ENCODE peak calls at places on chromosomes 12 and 14, in five cellular contexts. One of them, this sample, is unnamed. For H3K4me1, the result is how much of the 10 kb centered on the place peaks cover.

GRCh38 chr12:95763809-95764253 is 26.7 kb downstream of the NTN4 start:
- DNase-seq in transverse colon: no peak
- DNase-seq in IMR-90: peak
- DNase-seq in adrenal gland: peak
- DNase-seq in A549: peak
- DNase-seq in this sample: no peak

GRCh38 chr12:69988601-69989194 is 163.7 kb downstream of the MYRFL start:
- DNase-seq in A549: no peak
- DNase-seq in transverse colon: no peak
- DNase-seq in adrenal gland: no peak
- DNase-seq in IMR-90: peak
- DNase-seq in this sample: no peak

GRCh38 chr12:39764944-39765560 is 145.4 kb upstream of the ABCD2 start:
- DNase-seq in adrenal gland: no peak
- DNase-seq in IMR-90: peak
- DNase-seq in transverse colon: no peak
- DNase-seq in A549: peak
- DNase-seq in this sample: no peak

GRCh38 chr12:90253142-90253541 is 544.5 kb upstream of the ATP2B1 start:
- DNase-seq in A549: no peak
- DNase-seq in adrenal gland: no peak
- DNase-seq in IMR-90: no peak
- DNase-seq in transverse colon: no peak
- DNase-seq in this sample: no peak

GRCh38 chr12:49345048-49345839 is 1.4 kb upstream of the DNAJC22 start:
- DNase-seq in transverse colon: peak
- DNase-seq in A549: no peak
- DNase-seq in adrenal gland: no peak
- DNase-seq in IMR-90: no peak
- DNase-seq in this sample: peak

GRCh38 chr12:107660861-107661415 is 24.7 kb upstream of the PWP1 start:
- DNase-seq in A549: no peak
- DNase-seq in transverse colon: no peak
- DNase-seq in adrenal gland: no peak
- DNase-seq in IMR-90: no peak
- DNase-seq in this sample: no peak

GRCh38 chr12:3473844-3474243 is 17.2 kb upstream of the PRMT8 start:
- DNase-seq in transverse colon: no peak
- DNase-seq in adrenal gland: no peak
- DNase-seq in IMR-90: no peak
- DNase-seq in A549: no peak
- DNase-seq in this sample: no peak

GRCh38 chr12:58503731-58504520 is 416.4 kb downstream of the LRIG3 start:
- DNase-seq in A549: peak
- DNase-seq in transverse colon: no peak
- DNase-seq in adrenal gland: no peak
- DNase-seq in IMR-90: peak
- DNase-seq in this sample: no peak

GRCh38 chr14:104604461-104605449 is at the start of gene TMEM179:
- DNase-seq in adrenal gland: no peak
- DNase-seq in IMR-90: peak
- DNase-seq in transverse colon: no peak
- DNase-seq in A549: no peak
- DNase-seq in this sample: peak

GRCh38 chr12:1518763-1519516 is 75.4 kb downstream of the FBXL14 start:
- DNase-seq in adrenal gland: no peak
- DNase-seq in A549: peak
- DNase-seq in IMR-90: peak
- DNase-seq in transverse colon: no peak
- DNase-seq in this sample: peak

GRCh38 chr12:106211973-106212372 is 35.8 kb downstream of the CKAP4 start:
- DNase-seq in IMR-90: no peak
- DNase-seq in adrenal gland: no peak
- DNase-seq in A549: no peak
- DNase-seq in transverse colon: no peak
- DNase-seq in this sample: peak

GRCh38 chr14:104436741-104437701 is 142.5 kb upstream of the C14orf180 start:
- DNase-seq in transverse colon: peak
- DNase-seq in IMR-90: no peak
- DNase-seq in A549: no peak
- DNase-seq in adrenal gland: no peak
- DNase-seq in this sample: no peak

GRCh38 chr12:57614178-57614947 is 3.1 kb downstream of the ARHGEF25 start:
- DNase-seq in transverse colon: no peak
- DNase-seq in A549: peak
- DNase-seq in adrenal gland: no peak
- DNase-seq in IMR-90: peak
- DNase-seq in this sample: no peak

GRCh38 chr14:81400852-81401251 is 728 bp upstream of the STON2 start:
- DNase-seq in A549: peak
- DNase-seq in adrenal gland: peak
- DNase-seq in IMR-90: peak
- DNase-seq in transverse colon: peak
- DNase-seq in this sample: peak

GRCh38 chr12:124734224-124734788 is 129.4 kb downstream of the SCARB1 start:
- DNase-seq in adrenal gland: peak
- DNase-seq in IMR-90: peak
- DNase-seq in A549: peak
- DNase-seq in transverse colon: no peak
- DNase-seq in this sample: no peak

GRCh38 chr12:105933671-105934665 is 204.8 kb downstream of the NUAK1 start:
- DNase-seq in A549: peak
- DNase-seq in adrenal gland: peak
- DNase-seq in IMR-90: peak
- DNase-seq in transverse colon: peak
- DNase-seq in this sample: no peak

GRCh38 chr12:50234347-50234746 is 49.0 kb downstream of the LIMA1 start:
- DNase-seq in adrenal gland: peak
- DNase-seq in A549: peak
- DNase-seq in transverse colon: peak
- DNase-seq in IMR-90: no peak
- DNase-seq in this sample: no peak

GRCh38 chr14:77955816-77956796 is 156.2 kb downstream of the ADCK1 start:
- DNase-seq in A549: no peak
- DNase-seq in adrenal gland: no peak
- DNase-seq in IMR-90: no peak
- DNase-seq in transverse colon: no peak
- DNase-seq in this sample: peak

GRCh38 chr12:100851637-100852036 is 57.1 kb downstream of the ANO4 start:
- DNase-seq in A549: no peak
- DNase-seq in transverse colon: no peak
- DNase-seq in adrenal gland: no peak
- DNase-seq in IMR-90: no peak
- DNase-seq in this sample: no peak

GRCh38 chr12:114275937-114276785 is 129.8 kb downstream of the TBX5 start:
- DNase-seq in adrenal gland: no peak
- DNase-seq in A549: no peak
- DNase-seq in transverse colon: no peak
- DNase-seq in IMR-90: peak
- DNase-seq in this sample: no peak

GRCh38 chr12:62301799-62302133 is 41.6 kb downstream of the USP15 start:
- DNase-seq in IMR-90: no peak
- DNase-seq in A549: no peak
- DNase-seq in adrenal gland: no peak
- DNase-seq in transverse colon: no peak
- DNase-seq in this sample: no peak

GRCh38 chr14:54493293-54493692 is 4.5 kb upstream of the GMFB start:
- DNase-seq in transverse colon: peak
- DNase-seq in adrenal gland: peak
- DNase-seq in A549: peak
- DNase-seq in IMR-90: no peak
- DNase-seq in this sample: no peak

GRCh38 chr14:59360923-59361794 is 104.0 kb downstream of the GPR135 start:
- DNase-seq in IMR-90: peak
- DNase-seq in transverse colon: peak
- DNase-seq in adrenal gland: peak
- DNase-seq in A549: peak
- DNase-seq in this sample: peak

GRCh38 chr14:56087824-56088571 is 30.2 kb upstream of the PELI2 start:
- DNase-seq in transverse colon: no peak
- DNase-seq in adrenal gland: no peak
- DNase-seq in IMR-90: no peak
- DNase-seq in A549: no peak
- DNase-seq in this sample: peak

GRCh38 chr12:6767592-6768384 is 1.6 kb downstream of the PTMS start:
- DNase-seq in transverse colon: no peak
- DNase-seq in A549: no peak
- DNase-seq in IMR-90: peak
- DNase-seq in adrenal gland: no peak
- DNase-seq in this sample: peak

GRCh38 chr12:128245106-128245505 is 21.9 kb upstream of the TMEM132C start:
- DNase-seq in IMR-90: no peak
- DNase-seq in transverse colon: no peak
- DNase-seq in A549: no peak
- DNase-seq in adrenal gland: no peak
- DNase-seq in this sample: no peak

GRCh38 chr12:30564394-30564793 is 131.3 kb downstream of the IPO8 start:
- DNase-seq in adrenal gland: no peak
- DNase-seq in IMR-90: no peak
- DNase-seq in A549: no peak
- DNase-seq in transverse colon: no peak
- DNase-seq in this sample: no peak

GRCh38 chr12:114655934-114656697 is 27.9 kb downstream of the TBX3 start:
- DNase-seq in adrenal gland: peak
- DNase-seq in IMR-90: peak
- DNase-seq in A549: peak
- DNase-seq in transverse colon: no peak
- DNase-seq in this sample: no peak

GRCh38 chr12:130181211-130181610 is 18.9 kb downstream of the FZD10 start:
- DNase-seq in IMR-90: no peak
- DNase-seq in A549: no peak
- DNase-seq in transverse colon: no peak
- DNase-seq in adrenal gland: no peak
- DNase-seq in this sample: no peak

GRCh38 chr14:75428230-75429104 is 645 bp downstream of the JDP2 start:
- DNase-seq in A549: no peak
- DNase-seq in IMR-90: no peak
- DNase-seq in transverse colon: peak
- DNase-seq in adrenal gland: peak
- DNase-seq in this sample: peak

GRCh38 chr12:64232201-64232600 is 10.1 kb upstream of the KICS2 start:
- DNase-seq in IMR-90: no peak
- DNase-seq in adrenal gland: no peak
- DNase-seq in A549: no peak
- DNase-seq in transverse colon: no peak
- DNase-seq in this sample: no peak

GRCh38 chr12:132186208-132186856 is 42.1 kb downstream of the NOC4L start:
- DNase-seq in adrenal gland: no peak
- DNase-seq in A549: no peak
- DNase-seq in transverse colon: no peak
- DNase-seq in IMR-90: no peak
- DNase-seq in this sample: no peak

GRCh38 chr12:50192241-50192640 is 25.1 kb upstream of the CERS5 start:
- DNase-seq in adrenal gland: no peak
- DNase-seq in transverse colon: no peak
- DNase-seq in IMR-90: no peak
- DNase-seq in A549: no peak
- DNase-seq in this sample: no peak

GRCh38 chr12:64392221-64392620 is 1.7 kb upstream of the C12orf56 start:
- DNase-seq in A549: peak
- DNase-seq in adrenal gland: no peak
- DNase-seq in transverse colon: no peak
- DNase-seq in IMR-90: peak
- DNase-seq in this sample: no peak

GRCh38 chr12:110750784-110751461 is 8.2 kb upstream of the PPP1CC start:
- DNase-seq in adrenal gland: no peak
- DNase-seq in transverse colon: no peak
- DNase-seq in IMR-90: no peak
- DNase-seq in A549: no peak
- DNase-seq in this sample: no peak

GRCh38 chr14:103385153-103385993 is at the start of gene MARK3:
- DNase-seq in transverse colon: peak
- DNase-seq in A549: peak
- DNase-seq in adrenal gland: peak
- DNase-seq in IMR-90: peak
- DNase-seq in this sample: peak
- TF ChIP-seq POLR2A in transverse colon: peak
- TF ChIP-seq POLR2A in A549: peak
- TF ChIP-seq POLR2A in adrenal gland: peak
- TF ChIP-seq POLR2A in IMR-90: peak
- TF ChIP-seq POLR2A in this sample: peak

DNA sequence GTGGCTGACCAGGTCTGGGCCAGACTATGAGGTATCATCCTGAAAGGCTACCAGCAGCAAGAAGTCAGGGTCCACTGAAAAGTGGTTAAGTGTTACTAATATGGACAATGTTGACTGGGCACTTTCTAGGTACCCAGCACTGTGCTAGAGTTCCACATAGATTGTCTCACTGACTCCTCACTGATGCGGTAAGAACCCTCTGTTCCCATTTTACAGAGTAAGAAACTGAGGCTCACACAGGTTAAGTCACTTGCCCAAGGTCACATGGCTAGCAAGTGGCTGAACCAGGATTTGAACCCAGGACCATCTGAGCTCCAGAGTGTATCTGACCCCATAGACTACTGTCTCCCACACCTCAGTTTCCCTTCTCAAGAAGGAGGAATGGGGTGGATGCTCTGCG is 4.6 kb upstream of the CCDC85C start:
- DNase-seq in IMR-90: no peak
- DNase-seq in transverse colon: no peak
- DNase-seq in adrenal gland: no peak
- DNase-seq in A549: no peak
- DNase-seq in this sample: no peak
- H3K4me1 ChIP-seq in IMR-90: under half
- H3K4me1 ChIP-seq in transverse colon: under half
- H3K4me1 ChIP-seq in adrenal gland: under half
- H3K4me1 ChIP-seq in A549: under half
- H3K4me1 ChIP-seq in this sample: under half

DNA sequence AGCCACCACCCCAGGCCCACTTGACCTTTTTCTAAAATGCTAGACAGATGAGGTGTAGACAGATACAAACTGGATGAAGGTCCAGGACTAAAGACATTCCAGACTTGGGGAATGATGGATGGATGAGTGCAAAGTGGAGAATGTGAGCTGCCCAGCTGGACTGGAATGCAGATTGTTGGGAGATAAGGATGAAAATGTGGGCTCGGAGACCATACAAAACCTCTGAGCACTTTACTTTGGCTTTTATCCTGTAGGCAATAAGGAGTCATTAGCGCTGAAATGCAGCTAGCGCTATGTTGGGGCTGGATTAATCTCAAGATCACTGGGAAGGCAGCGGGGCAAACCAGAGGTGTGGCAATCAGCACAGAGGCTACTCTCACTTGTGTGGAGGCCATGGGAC is 64.7 kb upstream of the GNPNAT1 start:
- DNase-seq in adrenal gland: no peak
- DNase-seq in A549: no peak
- DNase-seq in IMR-90: no peak
- DNase-seq in transverse colon: no peak
- DNase-seq in this sample: no peak
- TF ChIP-seq POLR2A in adrenal gland: no peak
- TF ChIP-seq POLR2A in A549: no peak
- TF ChIP-seq POLR2A in IMR-90: no peak
- TF ChIP-seq POLR2A in transverse colon: no peak
- TF ChIP-seq POLR2A in this sample: no peak

GRCh38 chr12:93438266-93439050 is 3.3 kb downstream of the UBE2N start:
- DNase-seq in A549: no peak
- DNase-seq in IMR-90: no peak
- DNase-seq in adrenal gland: no peak
- DNase-seq in transverse colon: no peak
- DNase-seq in this sample: no peak
- H3K4me1 ChIP-seq in A549: under half
- H3K4me1 ChIP-seq in IMR-90: under half
- H3K4me1 ChIP-seq in adrenal gland: half or more
- H3K4me1 ChIP-seq in transverse colon: under half
- H3K4me1 ChIP-seq in this sample: under half

GRCh38 chr14:70005281-70005805 is 126.1 kb downstream of the SMOC1 start:
- DNase-seq in transverse colon: peak
- DNase-seq in IMR-90: no peak
- DNase-seq in A549: no peak
- DNase-seq in adrenal gland: no peak
- DNase-seq in this sample: no peak
- TF ChIP-seq POLR2A in transverse colon: no peak
- TF ChIP-seq POLR2A in IMR-90: no peak
- TF ChIP-seq POLR2A in A549: no peak
- TF ChIP-seq POLR2A in adrenal gland: no peak
- TF ChIP-seq POLR2A in this sample: no peak

This sample was measured in thyroid gland.